ENCODE peak calls at places on chromosomes 11 and 22, in ten cellular contexts. J, V, C, F, S, E, T, A, I and U are unnamed samples.

GRCh38 chr11:119843760-119844330 is 114.8 kb upstream of the NECTIN1 start:
- DNase-seq in J (no peak), V (no peak), C (no peak), F (no peak), S (no peak), E (no peak), T (no peak), A (no peak), I (no peak), U (peak; percentile 2)

GRCh38 chr11:72048718-72049460 is 31.5 kb downstream of the NUMA1 start:
- DNase-seq in J (no peak), V (peak; percentile 43), C (no peak), F (no peak), S (no peak), E (no peak), T (no peak), A (no peak), I (peak; percentile 15), U (no peak)

GRCh38 chr11:73198677-73199076 is 19.4 kb upstream of the P2RY2 start:
- DNase-seq in J (peak; percentile 68), V (no peak), C (peak; percentile 32), F (no peak), S (no peak), E (no peak), T (no peak), A (no peak), I (peak; percentile 23), U (peak; percentile 80)

GRCh38 chr22:37827056-37827455 is 3.9 kb downstream of the GALR3 start:
- DNase-seq in J (no peak), V (no peak), C (no peak), F (no peak), S (no peak), E (no peak), T (no peak), A (no peak), I (no peak), U (no peak)

GRCh38 chr11:11265320-11265719 is 87.7 kb downstream of the CSNK2A3 start:
- DNase-seq in J (no peak), V (no peak), C (no peak), F (no peak), S (no peak), E (no peak), T (no peak), A (no peak), I (no peak), U (no peak)

GRCh38 chr11:109015283-109015682 is 350.4 kb downstream of the DDX10 start:
- DNase-seq in J (no peak), V (no peak), C (peak; percentile 70), F (peak; percentile 84), S (no peak), E (no peak), T (no peak), A (no peak), I (peak; percentile 89), U (peak; percentile 41)

GRCh38 chr22:39719559-39720450 is 149.3 kb downstream of the CACNA1I start:
- DNase-seq in J (no peak), V (peak; percentile 56), C (no peak), F (peak; percentile 2), S (no peak), E (no peak), T (no peak), A (no peak), I (no peak), U (no peak)

GRCh38 chr11:79444923-79445322 is 4.1 kb upstream of the TENM4 start:
- DNase-seq in J (no peak), V (no peak), C (no peak), F (no peak), S (no peak), E (no peak), T (no peak), A (no peak), I (no peak), U (no peak)

GRCh38 chr11:1303196-1303821 is 6.1 kb downstream of the TOLLIP start:
- DNase-seq in J (no peak), V (peak; percentile 79), C (no peak), F (no peak), S (peak; percentile 65), E (no peak), T (peak; percentile 11), A (no peak), I (peak; percentile 17), U (peak; percentile 14)

GRCh38 chr11:2268911-2269600 is 1.3 kb downstream of the ASCL2 start:
- DNase-seq in J (no peak), V (peak; percentile 79), C (no peak), F (no peak), S (peak; percentile 93), E (no peak), T (no peak), A (peak; percentile 70), I (peak; percentile 34), U (no peak)

GRCh38 chr11:1078191-1078601 is 3.5 kb downstream of the MUC2 start:
- DNase-seq in J (no peak), V (no peak), C (no peak), F (no peak), S (peak; percentile 81), E (no peak), T (no peak), A (no peak), I (no peak), U (no peak)